ENCODE peak calls at places on chromosomes 3 and 15, in nine cellular contexts. U is NCI-H345; L is stimulated activated CD4-positive, alpha-beta T cell treated with anti-CD3 and anti-CD28 coated beads, Interleukin-4, amount 100 ng/mL, for 48 hours; X is transverse colon; D is mesendoderm; F is colonic mucosa; P is lower lobe of right lung; O is iris pigment epithelial cell; R is NCI-H1105. T is an unnamed sample.

GRCh38 chr3:97817965-97818364 is 3.8 kb upstream of the CRYBG3 start:
- DNase-seq in U (peak; percentile 65), L (no peak), X (no peak), D (no peak), F (no peak), P (no peak), O (no peak), R (peak; percentile 92), T (peak; percentile 69)

GRCh38 chr15:90799639-90800038 is 68.7 kb upstream of the FURIN start:
- DNase-seq in U (no peak), L (no peak), X (no peak), D (no peak), F (no peak), P (no peak), O (no peak), R (no peak), T (no peak)

GRCh38 chr3:132196113-132196512 is 121.1 kb upstream of the ACP3 start:
- DNase-seq in U (no peak), L (no peak), X (no peak), D (no peak), F (no peak), P (no peak), O (no peak), R (no peak), T (no peak)

GRCh38 chr3:136750922-136751258 is 1.3 kb downstream of the STAG1 start:
- DNase-seq in U (no peak), L (no peak), X (no peak), D (no peak), F (no peak), P (no peak), O (peak; percentile 84), R (no peak), T (no peak)

GRCh38 chr3:50388021-50388719 is 28.8 kb upstream of the TMEM115 start:
- DNase-seq in U (no peak), L (no peak), X (no peak), D (peak; percentile 40), F (no peak), P (no peak), O (peak; percentile 20), R (no peak), T (no peak)

GRCh38 chr3:190840146-190840545 is 22.3 kb downstream of the GMNC start:
- DNase-seq in U (no peak), L (no peak), X (no peak), D (no peak), F (no peak), P (no peak), O (peak; percentile 8), R (no peak), T (no peak)

GRCh38 chr3:134796313-134797079 is 1.4 kb downstream of the EPHB1 start:
- DNase-seq in U (peak; percentile 56), L (no peak), X (no peak), D (peak; percentile 38), F (no peak), P (no peak), O (peak; percentile 7), R (peak; percentile 78), T (peak; percentile 76)

GRCh38 chr3:159726231-159726964 is 262.2 kb upstream of the IL12A start:
- DNase-seq in U (no peak), L (no peak), X (no peak), D (peak; percentile 37), F (no peak), P (no peak), O (peak; percentile 75), R (no peak), T (no peak)

GRCh38 chr15:60713096-60714084 is 234.4 kb upstream of the ICE2 start:
- DNase-seq in U (no peak), L (no peak), X (no peak), D (no peak), F (no peak), P (no peak), O (peak; percentile 56), R (no peak), T (no peak)

GRCh38 chr3:171704002-171704401 is 106.3 kb downstream of the PLD1 start:
- DNase-seq in U (no peak), L (peak; percentile 18), X (peak; percentile 30), D (peak; percentile 69), F (peak; percentile 52), P (no peak), O (peak; percentile 41), R (no peak), T (no peak)

GRCh38 chr15:48671381-48672022 is 26.0 kb upstream of the FBN1 start:
- DNase-seq in U (no peak), L (no peak), X (no peak), D (peak; percentile 19), F (no peak), P (no peak), O (peak; percentile 87), R (no peak), T (no peak)

GRCh38 chr15:74391604-74392401 is 24.4 kb upstream of the CYP11A1 start:
- DNase-seq in U (no peak), L (no peak), X (no peak), D (no peak), F (no peak), P (no peak), O (no peak), R (no peak), T (no peak)

GRCh38 chr3:29065211-29065785 is 215.6 kb upstream of the RBMS3 start:
- DNase-seq in U (peak; percentile 84), L (no peak), X (peak; percentile 29), D (peak; percentile 91), F (no peak), P (peak; percentile 88), O (peak; percentile 98), R (peak; percentile 51), T (peak; percentile 50)

GRCh38 chr15:63505842-63506222 is 1.4 kb downstream of the USP3 start:
- DNase-seq in U (no peak), L (no peak), X (no peak), D (no peak), F (no peak), P (no peak), O (peak; percentile 35), R (no peak), T (no peak)

GRCh38 chr3:42961633-42962032 is 17.5 kb upstream of the GASK1A start:
- DNase-seq in U (peak; percentile 44), L (no peak), X (peak; percentile 37), D (peak; percentile 64), F (peak; percentile 26), P (no peak), O (peak; percentile 57), R (peak; percentile 14), T (peak; percentile 20)

GRCh38 chr15:97502038-97502437 is 458.5 kb upstream of the ARRDC4 start:
- DNase-seq in U (no peak), L (no peak), X (no peak), D (no peak), F (no peak), P (no peak), O (peak; percentile 54), R (no peak), T (no peak)

GRCh38 chr3:185934726-185935464 is 2.9 kb downstream of the TRA2B start:
- DNase-seq in U (no peak), L (no peak), X (no peak), D (no peak), F (no peak), P (no peak), O (peak; percentile 35), R (no peak), T (no peak)

GRCh38 chr3:74862501-74862900 is 248.0 kb upstream of the CNTN3 start:
- DNase-seq in U (peak; percentile 15), L (no peak), X (no peak), D (no peak), F (no peak), P (no peak), O (no peak), R (peak; percentile 28), T (no peak)

GRCh38 chr3:24521306-24522154 is 26.9 kb upstream of the THRB start:
- DNase-seq in U (peak; percentile 9), L (no peak), X (peak; percentile 62), D (peak; percentile 67), F (peak; percentile 68), P (peak; percentile 74), O (peak; percentile 59), R (peak; percentile 22), T (no peak)

GRCh38 chr3:11643212-11644087 is at the start of gene VGLL4:
- DNase-seq in U (no peak), L (peak; percentile 70), X (peak; percentile 86), D (peak; percentile 99), F (peak; percentile 92), P (peak; percentile 91), O (peak; percentile 90), R (peak; percentile 68), T (no peak)

GRCh38 chr3:134660046-134660441 is 9.2 kb upstream of the KY start:
- DNase-seq in U (no peak), L (no peak), X (no peak), D (no peak), F (no peak), P (no peak), O (no peak), R (no peak), T (no peak)

GRCh38 chr3:170644711-170645110 is 58.8 kb upstream of the SLC7A14 start:
- DNase-seq in U (no peak), L (no peak), X (no peak), D (no peak), F (no peak), P (no peak), O (no peak), R (no peak), T (no peak)

T was measured in NCI-H2107.